ENCODE peak calls at places on chromosome 19, in seven cellular contexts. M is H9, L is neuronal stem cell, H is mesendoderm, I is trophoblast cell, E is IMR-90, Q is mesenchymal stem cell. J is an unnamed sample.

GRCh38 chr19:3798137-3798536 is 12.0 kb upstream of the MATK start:
- DNase-seq in H (no peak), I (no peak), M (no peak), L (no peak), Q (no peak), E (no peak), J (no peak)

GRCh38 chr19:29675650-29676186 is 10.5 kb downstream of the PLEKHF1 start:
- DNase-seq in E (no peak), L (no peak), Q (no peak), M (no peak), I (no peak), H (no peak), J (no peak)

GRCh38 chr19:3073159-3073563 is 10.9 kb upstream of the TLE5 start:
- DNase-seq in I (peak), E (peak), Q (peak), H (peak), L (no peak), M (no peak), J (no peak)

GRCh38 chr19:43432866-43433673 is 18.4 kb downstream of the TEX101 start:
- DNase-seq in M (peak), Q (peak), E (peak), H (peak), L (peak), I (peak), J (peak)

GRCh38 chr19:54379187-54379678 is 14.5 kb upstream of the LAIR1 start:
- DNase-seq in L (no peak), M (no peak), E (no peak), I (no peak), Q (no peak), H (no peak), J (no peak)

GRCh38 chr19:4375620-4376228 is 24.6 kb downstream of the SH3GL1 start:
- DNase-seq in Q (peak), H (peak), E (peak), I (peak), M (no peak), L (no peak), J (no peak)

GRCh38 chr19:5354403-5354802 is 13.8 kb upstream of the PTPRS start:
- DNase-seq in E (no peak), H (peak), I (peak), M (peak), Q (peak), L (no peak), J (peak)

GRCh38 chr19:5017235-5017634 is 48.3 kb downstream of the KDM4B start:
- DNase-seq in Q (no peak), L (no peak), I (peak), H (no peak), M (no peak), E (no peak), J (no peak)

DNA sequence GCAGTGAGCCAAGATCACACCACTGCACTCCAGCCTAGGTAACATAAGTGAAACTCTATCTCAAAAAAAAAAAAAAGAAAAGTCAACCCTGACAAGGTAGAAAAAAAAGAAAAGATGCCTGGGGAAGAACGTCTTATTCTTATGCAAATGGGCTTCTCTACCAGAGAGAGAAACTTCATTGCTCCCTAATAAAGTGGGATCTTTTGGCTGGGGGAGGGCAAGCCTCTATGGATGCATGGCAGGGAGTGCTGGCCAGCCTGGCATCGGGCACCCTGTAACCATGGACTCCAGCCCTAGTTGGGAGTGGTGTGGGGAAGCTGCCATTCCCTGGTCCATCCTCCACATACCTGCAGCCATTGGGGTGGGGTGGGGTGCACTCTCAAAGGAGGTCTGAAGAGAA is 30.7 kb upstream of the ZNF728 start:
- DNase-seq in I (no peak), M (no peak), E (no peak), H (no peak), L (no peak), Q (no peak), J (peak)
- H2BK120ac ChIP-seq in I (no peak), M (no peak), E (no peak), H (no peak), L (no peak), Q (no peak), J (no peak)

GRCh38 chr19:33110201-33110910 is 21.6 kb upstream of the WDR88 start:
- DNase-seq in M (no peak), I (peak), L (no peak), H (no peak), Q (no peak), E (peak), J (no peak)
- H2BK120ac ChIP-seq in M (no peak), I (no peak), L (no peak), H (no peak), Q (no peak), E (no peak), J (no peak)

DNA sequence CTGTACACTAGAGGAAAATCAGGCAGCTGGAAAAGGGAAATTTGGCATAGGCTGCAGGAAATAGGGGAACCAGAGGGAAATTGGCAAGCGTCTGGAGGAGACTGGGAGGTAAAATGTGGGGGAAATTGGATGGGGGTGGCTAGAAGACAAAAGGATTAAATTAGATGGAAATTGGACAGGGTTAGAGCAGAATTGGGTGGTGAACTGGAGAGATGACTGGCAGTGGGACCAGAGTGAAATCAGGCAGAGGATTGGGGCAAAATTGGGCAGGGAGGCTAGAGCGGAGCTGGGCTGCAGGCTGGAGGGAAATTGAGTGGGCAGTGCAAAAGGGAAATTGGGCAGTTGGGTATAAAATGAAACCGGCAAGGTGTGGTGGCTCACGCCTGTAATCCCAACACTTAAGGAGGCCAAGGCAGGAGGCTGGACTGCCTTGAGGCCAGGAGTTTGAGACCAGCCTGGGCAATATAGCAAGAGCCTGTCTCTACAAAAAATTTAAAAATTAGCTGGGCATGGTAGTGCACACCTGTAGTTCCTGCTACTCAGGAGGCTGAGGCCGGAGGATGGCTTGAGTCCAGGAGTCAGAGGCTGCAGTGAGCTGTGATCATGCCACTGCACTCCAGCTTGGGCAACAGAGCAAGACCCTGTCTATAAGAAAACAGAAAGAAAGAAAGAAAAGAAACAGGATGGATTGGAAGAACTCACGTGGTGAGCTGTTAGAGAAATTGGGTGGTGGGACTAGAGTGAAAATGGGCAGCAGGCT is 7.5 kb downstream of the LRFN3 start:
- DNase-seq in L (no peak), I (no peak), Q (no peak), E (no peak), M (no peak), H (no peak), J (no peak)
- H2BK120ac ChIP-seq in L (no peak), I (no peak), Q (no peak), E (no peak), M (no peak), H (no peak), J (no peak)

DNA sequence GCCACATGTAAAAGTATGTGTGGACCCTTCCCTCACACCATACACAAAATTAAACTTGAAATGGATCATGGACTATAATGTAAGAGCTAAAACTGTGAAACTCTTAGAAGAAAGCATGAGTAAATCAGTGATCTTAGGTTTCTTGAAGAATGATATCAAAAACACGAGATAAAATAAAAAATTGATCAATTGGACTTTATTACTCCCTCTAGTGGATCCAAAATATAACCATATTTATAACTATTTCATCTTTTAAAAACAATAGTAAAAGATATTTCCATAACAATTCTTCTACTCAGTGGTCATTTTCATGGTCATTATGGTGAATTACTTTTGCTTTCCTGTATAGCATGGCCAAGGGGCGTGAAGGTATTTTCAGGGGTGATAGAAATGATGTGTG is 174.6 kb upstream of the LSM14A start:
- DNase-seq in L (no peak), E (no peak), M (no peak), Q (no peak), H (no peak), I (no peak), J (no peak)
- H2BK120ac ChIP-seq in L (no peak), E (no peak), M (no peak), Q (no peak), H (no peak), I (no peak), J (no peak)

GRCh38 chr19:47735131-47735530 is 10.2 kb upstream of the NOP53 start:
- DNase-seq in M (peak), L (no peak), Q (no peak), E (no peak), H (peak), I (no peak), J (no peak)
- H2BK120ac ChIP-seq in M (no peak), L (no peak), Q (no peak), E (no peak), H (no peak), I (no peak), J (no peak)

GRCh38 chr19:33174186-33174585 is 19.9 kb upstream of the LRP3 start:
- DNase-seq in E (no peak), M (no peak), L (no peak), I (no peak), H (no peak), Q (no peak), J (no peak)

GRCh38 chr19:33175156-33175782 is 18.9 kb upstream of the LRP3 start:
- DNase-seq in H (no peak), I (no peak), E (no peak), Q (no peak), L (no peak), M (no peak), J (no peak)

GRCh38 chr19:33176670-33177416 is 17.3 kb upstream of the LRP3 start:
- DNase-seq in Q (peak), L (peak), M (peak), E (peak), H (peak), I (peak), J (peak)

GRCh38 chr19:33175886-33176669 is 18.1 kb upstream of the LRP3 start:
- DNase-seq in I (peak), Q (peak), M (no peak), E (peak), L (no peak), H (peak), J (no peak)

GRCh38 chr19:33177417-33177976 is 16.6 kb upstream of the LRP3 start:
- DNase-seq in Q (peak), L (no peak), E (no peak), M (no peak), H (peak), I (peak), J (peak)
- H2BK120ac ChIP-seq in Q (no peak), L (no peak), E (no peak), M (no peak), H (no peak), I (no peak), J (no peak)

DNA sequence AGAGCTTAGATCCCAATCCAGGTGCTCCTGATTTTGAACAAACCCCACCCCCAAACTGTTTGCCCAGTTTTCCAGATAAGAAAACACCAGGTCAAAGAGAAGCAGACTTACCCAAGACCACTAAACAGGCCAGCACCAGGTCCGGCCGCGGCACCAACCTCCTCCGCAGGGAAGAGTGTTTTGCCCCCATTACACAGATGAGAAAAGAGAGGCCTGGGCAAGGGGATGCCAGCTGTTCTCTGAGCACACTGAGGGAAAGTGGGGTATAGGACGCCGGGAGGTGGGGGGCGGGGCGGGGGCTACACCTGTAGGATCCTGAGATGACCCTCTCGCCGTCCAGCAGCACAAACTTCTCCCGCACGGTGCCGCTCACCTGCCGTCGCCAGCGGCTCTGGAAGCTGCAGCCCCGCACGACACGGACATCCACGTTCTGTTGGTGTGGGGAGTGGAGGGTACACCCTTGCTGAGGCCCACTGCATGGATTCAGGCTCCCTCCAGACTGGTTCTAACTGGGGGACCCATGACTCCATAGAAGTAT is 3.1 kb downstream of the SPACA4 start:
- DNase-seq in L (no peak), Q (no peak), M (peak), I (no peak), H (no peak), E (no peak), J (no peak)
- H2BK120ac ChIP-seq in L (no peak), Q (no peak), M (no peak), I (no peak), H (no peak), E (no peak), J (no peak)

GRCh38 chr19:876089-876488 is 16.6 kb downstream of the CFD start:
- DNase-seq in M (no peak), I (no peak), Q (no peak), E (no peak), L (no peak), H (no peak), J (no peak)
- H2BK120ac ChIP-seq in M (no peak), I (no peak), Q (no peak), E (no peak), L (no peak), H (no peak), J (no peak)

GRCh38 chr19:33298146-33298911 is 4.0 kb downstream of the CEBPA start:
- DNase-seq in H (no peak), L (no peak), E (no peak), M (no peak), Q (no peak), I (peak), J (no peak)

GRCh38 chr19:33295621-33296472 is 6.5 kb downstream of the CEBPA start:
- DNase-seq in I (no peak), M (no peak), L (no peak), E (no peak), Q (no peak), H (no peak), J (no peak)

GRCh38 chr19:33299061-33299665 is 3.2 kb downstream of the CEBPA start:
- DNase-seq in M (no peak), L (no peak), H (no peak), E (no peak), Q (no peak), I (peak), J (no peak)

GRCh38 chr19:33296473-33297060 is 5.8 kb downstream of the CEBPA start:
- DNase-seq in Q (no peak), H (no peak), M (peak), I (peak), L (no peak), E (no peak), J (no peak)

DNA sequence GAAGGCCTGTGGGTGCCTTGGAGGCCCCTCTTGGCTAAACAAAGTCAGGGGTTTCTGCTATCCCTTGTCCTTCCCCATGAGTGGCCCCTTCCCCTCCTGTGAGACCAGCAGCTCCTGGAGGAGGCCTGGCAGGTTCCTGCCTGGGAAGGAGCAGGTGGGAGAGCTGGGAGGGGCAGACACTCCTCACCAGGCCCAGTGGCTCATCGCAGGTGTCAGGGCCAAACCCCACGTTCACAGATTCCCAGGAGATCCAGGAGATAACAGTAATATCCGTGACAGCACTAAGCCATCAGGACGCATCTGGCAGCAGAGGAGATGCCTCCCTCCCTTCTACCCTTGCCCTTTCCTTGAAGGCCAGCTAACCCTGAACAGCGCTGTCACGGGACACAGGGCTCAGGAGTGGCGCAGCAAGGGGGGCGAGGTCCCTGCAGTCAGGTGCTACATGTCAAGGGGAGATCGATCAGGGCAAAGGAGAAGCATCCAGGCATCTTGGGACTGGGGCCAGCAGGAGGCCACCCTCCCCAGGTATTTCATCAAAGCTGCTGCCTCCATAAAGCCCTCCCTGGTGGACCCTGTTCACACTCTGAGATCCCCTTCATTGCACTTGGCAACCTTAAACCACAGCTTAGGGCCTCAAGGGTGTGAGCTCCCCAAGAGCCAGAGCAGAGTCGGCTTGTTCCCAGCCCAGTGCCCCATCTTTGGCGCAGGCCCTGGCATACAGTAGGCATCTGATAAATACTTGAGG is 4.8 kb downstream of the CEBPA start:
- DNase-seq in L (no peak), Q (no peak), H (no peak), E (no peak), I (peak), M (no peak), J (no peak)
- H2BK120ac ChIP-seq in L (no peak), Q (no peak), H (no peak), E (no peak), I (peak), M (no peak), J (no peak)

GRCh38 chr19:12093777-12094176 is 29.2 kb downstream of the ZNF844 start:
- DNase-seq in I (no peak), L (no peak), E (no peak), M (no peak), H (no peak), Q (no peak), J (no peak)
- H2BK120ac ChIP-seq in I (no peak), L (no peak), E (no peak), M (no peak), H (no peak), Q (no peak), J (no peak)